ENCODE peak calls at places on chromosomes 5 and 9, in four cellular contexts. One of them, this sample, is unnamed.

GRCh38 chr9:23821400-23822181 is 4.4 kb downstream of the ELAVL2 start:
- DNase-seq in AG09309: no peak
- DNase-seq in hepatocyte: peak
- DNase-seq in pancreas: peak
- DNase-seq in this sample: no peak

GRCh38 chr5:54838843-54839242 is 146.6 kb downstream of the ESM1 start:
- DNase-seq in AG09309: no peak
- DNase-seq in hepatocyte: no peak
- DNase-seq in pancreas: no peak
- DNase-seq in this sample: no peak

GRCh38 chr5:179919487-179920060 is 11.9 kb upstream of the TBC1D9B start:
- DNase-seq in AG09309: no peak
- DNase-seq in hepatocyte: no peak
- DNase-seq in pancreas: no peak
- DNase-seq in this sample: no peak

GRCh38 chr5:113233606-113234005 is 201.2 kb downstream of the TSSK1B start:
- DNase-seq in AG09309: no peak
- DNase-seq in hepatocyte: no peak
- DNase-seq in pancreas: no peak
- DNase-seq in this sample: no peak

GRCh38 chr9:122261469-122261881 is 3.2 kb downstream of the RBM18 start:
- DNase-seq in AG09309: peak
- DNase-seq in hepatocyte: peak
- DNase-seq in pancreas: peak
- DNase-seq in this sample: peak

GRCh38 chr9:108761530-108762347 is 94.0 kb downstream of the ACTL7B start:
- DNase-seq in AG09309: no peak
- DNase-seq in hepatocyte: peak
- DNase-seq in pancreas: no peak
- DNase-seq in this sample: no peak

GRCh38 chr9:89801723-89802680 is 197.2 kb downstream of the GADD45G start:
- DNase-seq in AG09309: no peak
- DNase-seq in hepatocyte: no peak
- DNase-seq in pancreas: no peak
- DNase-seq in this sample: no peak

GRCh38 chr5:125530833-125531610 is 784.6 kb upstream of the ZNF608 start:
- DNase-seq in AG09309: no peak
- DNase-seq in hepatocyte: no peak
- DNase-seq in pancreas: no peak
- DNase-seq in this sample: no peak

GRCh38 chr5:130912088-130912487 is 253.0 kb downstream of the HINT1 start:
- DNase-seq in AG09309: no peak
- DNase-seq in hepatocyte: no peak
- DNase-seq in pancreas: no peak
- DNase-seq in this sample: no peak
- TF ChIP-seq CTCF in AG09309: no peak
- TF ChIP-seq CTCF in hepatocyte: no peak
- TF ChIP-seq CTCF in pancreas: no peak
- TF ChIP-seq CTCF in this sample: no peak

GRCh38 chr9:12719431-12719830 is 26.2 kb downstream of the TYRP1 start:
- DNase-seq in AG09309: peak
- DNase-seq in hepatocyte: peak
- DNase-seq in pancreas: no peak
- DNase-seq in this sample: no peak
- TF ChIP-seq CTCF in AG09309: peak
- TF ChIP-seq CTCF in hepatocyte: peak
- TF ChIP-seq CTCF in pancreas: no peak
- TF ChIP-seq CTCF in this sample: no peak

DNA sequence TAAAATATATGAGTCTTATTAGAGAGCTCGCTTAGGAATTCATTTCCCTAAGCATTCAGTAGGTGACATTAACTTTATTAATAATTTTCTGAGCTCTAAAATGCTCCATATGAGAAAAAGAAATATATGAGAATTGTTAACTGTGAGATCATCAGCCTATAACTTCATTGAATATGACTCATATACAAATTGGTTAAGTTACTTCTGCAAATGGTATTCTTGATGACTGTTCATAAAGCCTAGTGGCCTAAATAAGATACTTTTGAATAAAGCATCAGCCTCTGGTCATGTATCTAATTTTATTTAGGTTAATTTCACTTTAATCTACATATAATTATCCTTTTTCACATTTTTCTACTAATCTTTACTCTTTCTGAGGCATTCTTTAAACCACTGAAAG is 710.2 kb upstream of the ACO1 start:
- DNase-seq in AG09309: no peak
- DNase-seq in hepatocyte: no peak
- DNase-seq in pancreas: no peak
- DNase-seq in this sample: no peak
- TF ChIP-seq CTCF in AG09309: no peak
- TF ChIP-seq CTCF in hepatocyte: no peak
- TF ChIP-seq CTCF in pancreas: no peak
- TF ChIP-seq CTCF in this sample: no peak

GRCh38 chr5:84383816-84384603 is 670 bp downstream of the EDIL3 start:
- DNase-seq in AG09309: no peak
- DNase-seq in hepatocyte: peak
- DNase-seq in pancreas: peak
- DNase-seq in this sample: no peak

GRCh38 chr5:84383296-84383815 is 1.3 kb downstream of the EDIL3 start:
- DNase-seq in AG09309: no peak
- DNase-seq in hepatocyte: no peak
- DNase-seq in pancreas: no peak
- DNase-seq in this sample: no peak

GRCh38 chr5:84384604-84385575 is at the start of gene EDIL3:
- DNase-seq in AG09309: no peak
- DNase-seq in hepatocyte: peak
- DNase-seq in pancreas: peak
- DNase-seq in this sample: no peak

GRCh38 chr5:84381501-84382362 is 2.9 kb downstream of the EDIL3 start:
- DNase-seq in AG09309: no peak
- DNase-seq in hepatocyte: peak
- DNase-seq in pancreas: no peak
- DNase-seq in this sample: no peak

GRCh38 chr5:84382363-84383295 is 2.1 kb downstream of the EDIL3 start:
- DNase-seq in AG09309: no peak
- DNase-seq in hepatocyte: peak
- DNase-seq in pancreas: peak
- DNase-seq in this sample: no peak
- TF ChIP-seq CTCF in AG09309: no peak
- TF ChIP-seq CTCF in hepatocyte: peak
- TF ChIP-seq CTCF in pancreas: no peak
- TF ChIP-seq CTCF in this sample: no peak

GRCh38 chr9:123550012-123550411 is 194.0 kb downstream of the CRB2 start:
- DNase-seq in AG09309: no peak
- DNase-seq in hepatocyte: peak
- DNase-seq in pancreas: no peak
- DNase-seq in this sample: no peak
- TF ChIP-seq CTCF in AG09309: no peak
- TF ChIP-seq CTCF in hepatocyte: no peak
- TF ChIP-seq CTCF in pancreas: no peak
- TF ChIP-seq CTCF in this sample: no peak